ENCODE peak calls at places on chromosomes 4 and X, in nine cellular contexts. G is HepG2, Z is AG04450, H is neuronal stem cell, V is MM.1S, N is heart left ventricle, F is heart right ventricle, L is A549, I is colonic mucosa. D is an unnamed sample. For H3K9me3, the result is how much of the 10 kb centered on the place peaks cover.

GRCh38 chr4:178471385-178471784 is 1029.1 kb upstream of the AGA start:
- DNase-seq in V (no peak), Z (no peak), G (no peak), F (no peak), N (no peak), L (peak), H (no peak), I (no peak), D (no peak)

GRCh38 chrX:38151426-38151825 is 69.2 kb downstream of the SRPX start:
- DNase-seq in N (no peak), Z (no peak), H (no peak), V (no peak), G (no peak), L (no peak), F (no peak), I (no peak), D (no peak)

GRCh38 chr4:165763640-165764039 is 109.4 kb upstream of the TLL1 start:
- DNase-seq in G (no peak), I (no peak), N (no peak), Z (no peak), L (no peak), V (no peak), H (no peak), F (no peak), D (no peak)

GRCh38 chrX:19514791-19515614 is at the start of gene MAP3K15:
- DNase-seq in L (peak), N (no peak), F (no peak), H (no peak), Z (no peak), G (peak), I (peak), V (peak), D (no peak)

GRCh38 chr4:78014889-78015886 is 41.9 kb upstream of the FRAS1 start:
- DNase-seq in N (no peak), Z (no peak), G (peak), H (no peak), L (no peak), F (no peak), I (no peak), V (no peak), D (no peak)

GRCh38 chr4:54215379-54216072 is 13.6 kb upstream of the PDGFRA start:
- DNase-seq in Z (no peak), I (no peak), H (no peak), V (no peak), G (no peak), L (no peak), F (no peak), N (no peak), D (no peak)

GRCh38 chr4:127578967-127579366 is 53.8 kb upstream of the INTU start:
- DNase-seq in L (no peak), H (no peak), N (no peak), G (no peak), F (no peak), Z (no peak), V (no peak), I (no peak), D (no peak)

GRCh38 chr4:154076921-154077320 is 288.0 kb upstream of the SFRP2 start:
- DNase-seq in V (no peak), Z (no peak), H (no peak), I (no peak), L (no peak), G (no peak), N (no peak), F (no peak), D (no peak)

GRCh38 chr4:156335721-156336120 is 382.1 kb upstream of the CTSO start:
- DNase-seq in I (no peak), H (no peak), N (no peak), V (no peak), Z (no peak), F (no peak), L (no peak), G (no peak), D (no peak)

DNA sequence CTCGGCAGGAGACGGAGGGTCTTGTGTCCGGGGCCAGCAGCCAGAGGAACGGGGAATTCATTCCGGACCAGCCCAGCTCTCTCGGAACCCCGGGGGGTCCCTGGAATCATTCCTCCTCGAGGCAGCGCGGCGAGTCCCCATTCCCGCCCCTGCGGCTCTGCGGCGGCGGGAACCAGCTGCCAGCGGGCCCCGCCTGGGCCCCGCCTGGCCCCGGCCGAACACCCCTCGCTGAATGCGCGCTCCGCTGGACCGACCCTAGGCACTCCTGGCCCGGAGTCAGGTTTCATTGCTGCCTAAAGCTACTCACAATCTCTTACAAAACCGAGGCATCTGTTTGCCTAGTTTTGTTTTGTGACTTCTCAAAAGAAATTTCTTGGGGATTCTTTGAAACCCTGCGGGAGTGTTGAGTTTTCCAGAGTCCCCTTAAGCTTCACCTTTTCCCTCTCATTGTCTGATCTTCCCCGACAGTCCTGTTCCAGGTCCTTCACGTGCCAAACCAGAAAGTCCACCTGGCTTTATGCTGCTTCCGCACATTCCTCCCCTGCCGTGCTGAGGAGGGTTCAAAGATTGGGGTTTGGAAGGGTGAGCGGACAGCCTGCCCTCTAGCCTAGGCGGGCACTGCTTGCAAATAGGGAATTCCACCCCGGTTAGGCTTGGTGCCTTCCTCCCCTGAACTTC is 767 bp downstream of the ARHGAP10 start:
- DNase-seq in I (peak), G (no peak), N (peak), F (peak), L (no peak), Z (no peak), V (peak), H (peak), D (no peak)
- H3K4me3 ChIP-seq in I (peak), G (peak), N (peak), F (peak), L (peak), Z (peak), V (peak), H (peak), D (peak)

GRCh38 chr4:5451243-5451642 is 257.1 kb downstream of the EVC2 start:
- DNase-seq in G (no peak), V (no peak), Z (no peak), N (no peak), I (no peak), L (no peak), H (no peak), F (no peak), D (no peak)

GRCh38 chr4:5456296-5456845 is 252.0 kb downstream of the EVC2 start:
- DNase-seq in V (no peak), F (no peak), N (no peak), G (no peak), H (no peak), Z (no peak), L (no peak), I (no peak), D (no peak)

GRCh38 chr4:5458676-5459075 is 249.7 kb downstream of the EVC2 start:
- DNase-seq in N (no peak), V (no peak), G (no peak), L (no peak), F (no peak), I (no peak), Z (no peak), H (no peak), D (no peak)

GRCh38 chr4:5452156-5452555 is 256.2 kb downstream of the EVC2 start:
- DNase-seq in H (no peak), F (no peak), L (no peak), Z (no peak), I (no peak), G (no peak), V (no peak), N (no peak), D (no peak)

GRCh38 chr4:5455003-5455585 is 253.3 kb downstream of the EVC2 start:
- DNase-seq in N (no peak), V (no peak), F (no peak), L (no peak), G (no peak), I (no peak), H (no peak), Z (no peak), D (no peak)
- H3K9me3 ChIP-seq in N (under half), V (under half), F (under half), L (under half), G (under half), I (under half), H (under half), Z (under half), D (under half)

GRCh38 chr4:79514637-79515320 is 106.8 kb upstream of the GK2 start:
- DNase-seq in Z (no peak), F (no peak), H (no peak), N (no peak), V (no peak), G (no peak), I (no peak), L (no peak), D (no peak)
- H3K4me3 ChIP-seq in Z (no peak), F (no peak), H (no peak), N (no peak), V (peak), G (no peak), I (no peak), L (no peak), D (no peak)

GRCh38 chr4:271492-272103 is 33.7 kb downstream of the ZNF732 start:
- DNase-seq in F (no peak), H (no peak), N (no peak), V (no peak), L (no peak), G (no peak), I (no peak), Z (no peak), D (no peak)
- H3K9me3 ChIP-seq in F (half or more), H (under half), N (half or more), V (under half), L (under half), G (half or more), I (under half), Z (under half), D (under half)

GRCh38 chr4:100430441-100430840 is 87.4 kb downstream of the EMCN start:
- DNase-seq in N (no peak), L (no peak), H (no peak), I (no peak), Z (no peak), G (no peak), F (no peak), V (no peak), D (no peak)
- H3K4me3 ChIP-seq in N (no peak), L (no peak), H (no peak), I (no peak), Z (no peak), G (no peak), F (no peak), V (no peak), D (no peak)

DNA sequence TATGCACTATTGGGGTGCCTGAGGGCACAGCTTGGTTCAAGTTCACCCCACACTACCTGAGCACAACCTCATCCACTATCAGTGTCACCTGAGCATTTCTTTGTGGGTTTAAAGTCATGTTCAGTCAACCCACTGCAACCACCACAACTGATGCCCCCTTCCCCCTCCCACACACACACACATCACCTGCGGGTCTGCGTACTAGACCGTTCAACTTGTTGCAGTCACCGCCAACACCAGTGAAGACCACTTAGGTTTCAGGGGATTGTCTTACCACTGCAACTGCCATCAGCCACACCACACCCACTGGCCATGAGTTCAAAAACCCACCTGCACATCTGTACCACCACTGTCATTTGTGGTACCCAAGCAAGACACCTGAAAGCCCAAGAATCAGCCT is 355.0 kb downstream of the SH3BGRL start:
- DNase-seq in H (no peak), L (no peak), V (no peak), N (no peak), G (no peak), F (no peak), Z (no peak), I (no peak), D (no peak)
- H3K9me3 ChIP-seq in H (under half), L (under half), V (under half), N (under half), G (under half), F (under half), Z (under half), I (under half), D (under half)